ENCODE peak calls at places on chromosomes 4 and X, in five cellular contexts. One of them, this sample, is unnamed.
A peak's percentile ranks its signal among the peaks of the same experiment; 100 is the strongest.

GRCh38 chr4:164252286-164252685 is 501.6 kb upstream of the SMIM31 start:
- DNase-seq in NB4: no peak
- DNase-seq in lower leg skin: no peak
- DNase-seq in astrocyte of the spinal cord: peak; percentile 35
- DNase-seq in pancreas: no peak
- DNase-seq in this sample: no peak

GRCh38 chr4:7719354-7720174 is 220.1 kb downstream of the AFAP1 start:
- DNase-seq in lower leg skin: peak; percentile 90
- DNase-seq in astrocyte of the spinal cord: peak; percentile 28
- DNase-seq in NB4: peak; percentile 60
- DNase-seq in pancreas: peak; percentile 70
- DNase-seq in this sample: no peak

GRCh38 chrX:19065535-19065934 is 56.7 kb downstream of the ADGRG2 start:
- DNase-seq in NB4: peak; percentile 35
- DNase-seq in pancreas: no peak
- DNase-seq in astrocyte of the spinal cord: no peak
- DNase-seq in lower leg skin: no peak
- DNase-seq in this sample: no peak

GRCh38 chr4:8891646-8892555 is 20.3 kb upstream of the HMX1 start:
- DNase-seq in pancreas: no peak
- DNase-seq in astrocyte of the spinal cord: no peak
- DNase-seq in lower leg skin: no peak
- DNase-seq in NB4: no peak
- DNase-seq in this sample: no peak

GRCh38 chrX:140346711-140347110 is 158.2 kb downstream of the SOX3 start:
- DNase-seq in lower leg skin: no peak
- DNase-seq in NB4: no peak
- DNase-seq in pancreas: no peak
- DNase-seq in astrocyte of the spinal cord: no peak
- DNase-seq in this sample: no peak

GRCh38 chr4:148299337-148299736 is 142.9 kb downstream of the NR3C2 start:
- DNase-seq in NB4: no peak
- DNase-seq in lower leg skin: no peak
- DNase-seq in astrocyte of the spinal cord: no peak
- DNase-seq in pancreas: no peak
- DNase-seq in this sample: no peak

GRCh38 chr4:113781439-113782040 is 20.0 kb upstream of the CAMK2D start:
- DNase-seq in NB4: peak; percentile 45
- DNase-seq in pancreas: no peak
- DNase-seq in lower leg skin: no peak
- DNase-seq in astrocyte of the spinal cord: peak; percentile 63
- DNase-seq in this sample: no peak

GRCh38 chrX:86455495-86455894 is 307.2 kb downstream of the DACH2 start:
- DNase-seq in lower leg skin: no peak
- DNase-seq in astrocyte of the spinal cord: no peak
- DNase-seq in pancreas: no peak
- DNase-seq in NB4: no peak
- DNase-seq in this sample: no peak

GRCh38 chr4:69832326-69833030 is 27.5 kb downstream of the SULT1E1 start:
- DNase-seq in pancreas: peak; percentile 43
- DNase-seq in lower leg skin: no peak
- DNase-seq in NB4: no peak
- DNase-seq in astrocyte of the spinal cord: no peak
- DNase-seq in this sample: no peak

GRCh38 chr4:74370912-74371311 is 6.0 kb downstream of the EREG start:
- DNase-seq in pancreas: no peak
- DNase-seq in NB4: peak; percentile 52
- DNase-seq in lower leg skin: no peak
- DNase-seq in astrocyte of the spinal cord: peak; percentile 58
- DNase-seq in this sample: peak; percentile 36

GRCh38 chr4:127732623-127733199 is 2.5 kb downstream of the SLC25A31 start:
- DNase-seq in pancreas: no peak
- DNase-seq in lower leg skin: no peak
- DNase-seq in astrocyte of the spinal cord: peak; percentile 63
- DNase-seq in NB4: peak; percentile 46
- DNase-seq in this sample: peak; percentile 4

GRCh38 chrX:21638311-21638710 is 19.8 kb downstream of the KLHL34 start:
- DNase-seq in NB4: no peak
- DNase-seq in lower leg skin: no peak
- DNase-seq in pancreas: no peak
- DNase-seq in astrocyte of the spinal cord: peak; percentile 37
- DNase-seq in this sample: peak; percentile 28

GRCh38 chrX:38055170-38055847 is 49.0 kb downstream of the SYTL5 start:
- DNase-seq in lower leg skin: no peak
- DNase-seq in astrocyte of the spinal cord: peak; percentile 62
- DNase-seq in pancreas: no peak
- DNase-seq in NB4: no peak
- DNase-seq in this sample: peak; percentile 51

GRCh38 chr4:95124906-95125504 is 367.2 kb downstream of the BMPR1B start:
- DNase-seq in NB4: peak; percentile 26
- DNase-seq in astrocyte of the spinal cord: peak; percentile 81
- DNase-seq in pancreas: no peak
- DNase-seq in lower leg skin: no peak
- DNase-seq in this sample: peak; percentile 45

GRCh38 chrX:29435396-29435795 is 780.0 kb upstream of the MAGEB2 start:
- DNase-seq in astrocyte of the spinal cord: no peak
- DNase-seq in lower leg skin: no peak
- DNase-seq in NB4: no peak
- DNase-seq in pancreas: no peak
- DNase-seq in this sample: no peak

GRCh38 chrX:31266172-31267076 is 194.6 kb upstream of the FTHL17 start:
- DNase-seq in pancreas: peak; percentile 78
- DNase-seq in lower leg skin: peak; percentile 89
- DNase-seq in astrocyte of the spinal cord: peak; percentile 24
- DNase-seq in NB4: no peak
- DNase-seq in this sample: no peak

GRCh38 chr4:173909294-173909693 is 374.2 kb downstream of the FBXO8 start:
- DNase-seq in astrocyte of the spinal cord: no peak
- DNase-seq in lower leg skin: no peak
- DNase-seq in pancreas: no peak
- DNase-seq in NB4: peak; percentile 60
- DNase-seq in this sample: no peak

GRCh38 chr4:29717658-29718057 is 1002.5 kb upstream of the PCDH7 start:
- DNase-seq in lower leg skin: no peak
- DNase-seq in NB4: no peak
- DNase-seq in astrocyte of the spinal cord: no peak
- DNase-seq in pancreas: no peak
- DNase-seq in this sample: peak; percentile 36

GRCh38 chr4:89121711-89122387 is 10.5 kb downstream of the TIGD2 start:
- DNase-seq in pancreas: no peak
- DNase-seq in lower leg skin: no peak
- DNase-seq in astrocyte of the spinal cord: no peak
- DNase-seq in NB4: no peak
- DNase-seq in this sample: no peak

GRCh38 chr4:89123418-89123817 is 12.1 kb downstream of the TIGD2 start:
- DNase-seq in NB4: no peak
- DNase-seq in pancreas: no peak
- DNase-seq in lower leg skin: no peak
- DNase-seq in astrocyte of the spinal cord: peak; percentile 25
- DNase-seq in this sample: no peak

GRCh38 chr4:89129080-89129640 is 17.8 kb downstream of the TIGD2 start:
- DNase-seq in pancreas: no peak
- DNase-seq in astrocyte of the spinal cord: peak; percentile 63
- DNase-seq in NB4: no peak
- DNase-seq in lower leg skin: no peak
- DNase-seq in this sample: no peak

DNA sequence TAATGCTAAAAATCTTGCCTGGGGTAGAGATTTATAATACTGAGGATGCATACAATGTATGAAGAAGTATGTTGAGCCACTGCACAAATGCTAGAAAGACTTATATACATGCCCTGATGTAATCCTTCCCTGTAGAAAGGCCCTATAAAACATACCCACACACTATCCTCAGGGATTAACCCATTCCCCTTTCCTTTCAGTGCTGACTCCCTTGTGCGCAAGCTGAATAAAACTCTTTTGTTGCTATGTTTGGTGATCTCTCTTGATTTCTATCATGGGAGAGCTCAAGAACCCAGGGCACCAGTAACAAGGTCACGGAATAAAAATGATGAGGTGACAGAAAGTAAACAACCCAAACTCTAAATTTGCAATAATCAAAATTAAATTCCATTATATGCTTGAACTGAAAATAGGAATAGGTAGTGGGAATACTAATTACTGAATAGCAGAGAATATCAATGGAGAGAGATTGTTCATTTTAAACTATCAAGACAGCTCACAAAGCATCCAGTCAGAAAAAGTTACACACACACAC is 14.6 kb downstream of the TIGD2 start:
- DNase-seq in astrocyte of the spinal cord: no peak
- DNase-seq in NB4: no peak
- DNase-seq in lower leg skin: no peak
- DNase-seq in pancreas: no peak
- DNase-seq in this sample: no peak
- H3K4me3 ChIP-seq in astrocyte of the spinal cord: no peak overlapping the region
- H3K4me3 ChIP-seq in NB4: no peak overlapping the region
- H3K4me3 ChIP-seq in lower leg skin: no peak overlapping the region
- H3K4me3 ChIP-seq in pancreas: no peak overlapping the region
- H3K4me3 ChIP-seq in this sample: no peak overlapping the region

GRCh38 chrX:5236096-5236495 is 992.6 kb downstream of the NLGN4X start:
- DNase-seq in NB4: peak; percentile 4
- DNase-seq in lower leg skin: no peak
- DNase-seq in pancreas: no peak
- DNase-seq in astrocyte of the spinal cord: no peak
- DNase-seq in this sample: no peak
- H3K4me3 ChIP-seq in NB4: no peak overlapping the region
- H3K4me3 ChIP-seq in lower leg skin: no peak overlapping the region
- H3K4me3 ChIP-seq in pancreas: no peak overlapping the region
- H3K4me3 ChIP-seq in astrocyte of the spinal cord: no peak overlapping the region
- H3K4me3 ChIP-seq in this sample: no peak overlapping the region

DNA sequence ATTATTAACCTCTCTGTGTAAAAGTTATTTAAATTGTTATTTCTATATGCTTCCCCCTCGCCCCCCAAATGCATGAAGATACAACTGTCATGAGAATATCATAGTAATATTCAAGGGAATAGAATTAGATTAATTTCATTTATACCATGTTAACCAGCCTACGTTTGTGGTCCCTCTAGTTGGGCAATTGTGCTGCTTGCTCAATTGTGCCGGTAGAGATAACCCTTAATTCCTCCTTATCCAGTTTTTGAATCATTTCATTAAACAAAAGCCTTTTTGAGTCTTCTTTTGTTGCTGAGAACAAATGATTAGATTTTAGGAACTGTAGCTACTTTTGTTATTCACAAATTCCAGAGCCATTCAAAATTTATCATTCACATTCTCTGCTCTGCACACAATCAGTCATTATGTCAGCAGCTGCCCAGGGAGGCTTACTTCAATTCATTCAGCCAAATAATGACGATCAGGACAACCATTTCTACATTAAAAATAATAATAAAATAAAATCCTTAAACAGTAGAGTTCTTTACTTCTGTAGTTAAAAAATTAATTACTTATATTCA is 98.1 kb downstream of the ADGRL3 start:
- DNase-seq in NB4: no peak
- DNase-seq in lower leg skin: no peak
- DNase-seq in astrocyte of the spinal cord: no peak
- DNase-seq in pancreas: no peak
- DNase-seq in this sample: no peak
- H3K4me3 ChIP-seq in NB4: no peak overlapping the region
- H3K4me3 ChIP-seq in lower leg skin: no peak overlapping the region
- H3K4me3 ChIP-seq in astrocyte of the spinal cord: no peak overlapping the region
- H3K4me3 ChIP-seq in pancreas: no peak overlapping the region
- H3K4me3 ChIP-seq in this sample: no peak overlapping the region

DNA sequence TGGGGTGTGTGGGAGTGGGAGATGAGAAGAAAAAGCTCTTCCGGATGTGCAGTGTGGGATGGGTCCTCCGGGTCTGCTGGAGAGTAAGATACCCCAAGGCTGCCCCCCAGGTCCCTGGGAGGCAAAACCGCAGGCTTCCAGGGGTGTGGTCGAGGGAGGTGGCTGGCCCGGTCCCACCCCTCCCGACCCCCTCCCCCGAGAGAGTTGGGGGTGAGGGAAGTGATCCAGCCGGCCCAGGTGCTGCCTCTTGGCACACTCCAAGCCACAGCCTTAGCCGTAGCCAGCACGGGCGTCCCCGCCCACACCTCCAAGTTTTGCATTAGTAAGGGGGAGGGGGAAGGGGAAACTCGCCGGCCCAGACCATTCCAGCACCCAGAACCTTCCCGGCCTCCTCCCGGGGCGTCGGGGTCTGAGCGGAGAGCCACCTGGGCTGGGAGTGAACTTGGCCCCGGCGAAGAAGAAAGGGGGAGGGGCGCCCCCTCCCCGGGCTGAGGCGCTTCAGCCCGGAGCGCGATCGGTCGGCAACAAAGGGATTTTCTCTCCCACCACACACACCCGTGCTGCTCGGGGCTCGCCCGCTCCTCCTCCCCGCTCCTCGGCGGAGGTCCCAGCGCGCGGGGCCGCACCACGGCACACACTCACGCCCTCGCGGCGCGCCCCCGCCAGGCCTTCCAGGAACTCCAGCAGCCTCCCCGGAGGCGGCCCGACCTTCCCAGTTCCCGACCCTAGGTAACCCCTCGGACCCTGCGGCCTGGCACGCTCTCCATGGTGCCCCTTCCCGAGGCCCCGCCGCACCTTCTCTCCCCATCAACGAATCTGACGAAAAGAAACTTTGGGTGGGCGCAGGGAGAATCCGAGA is 14.4 kb downstream of the BCOR start:
- DNase-seq in pancreas: peak; percentile 81
- DNase-seq in NB4: peak; percentile 82
- DNase-seq in lower leg skin: no peak
- DNase-seq in astrocyte of the spinal cord: no peak
- DNase-seq in this sample: no peak
- H3K4me3 ChIP-seq in pancreas: peak overlapping the region; percentile 34
- H3K4me3 ChIP-seq in NB4: no peak overlapping the region
- H3K4me3 ChIP-seq in lower leg skin: no peak overlapping the region
- H3K4me3 ChIP-seq in astrocyte of the spinal cord: peak overlapping the region; percentile 33
- H3K4me3 ChIP-seq in this sample: peak overlapping the region; percentile 38

DNA sequence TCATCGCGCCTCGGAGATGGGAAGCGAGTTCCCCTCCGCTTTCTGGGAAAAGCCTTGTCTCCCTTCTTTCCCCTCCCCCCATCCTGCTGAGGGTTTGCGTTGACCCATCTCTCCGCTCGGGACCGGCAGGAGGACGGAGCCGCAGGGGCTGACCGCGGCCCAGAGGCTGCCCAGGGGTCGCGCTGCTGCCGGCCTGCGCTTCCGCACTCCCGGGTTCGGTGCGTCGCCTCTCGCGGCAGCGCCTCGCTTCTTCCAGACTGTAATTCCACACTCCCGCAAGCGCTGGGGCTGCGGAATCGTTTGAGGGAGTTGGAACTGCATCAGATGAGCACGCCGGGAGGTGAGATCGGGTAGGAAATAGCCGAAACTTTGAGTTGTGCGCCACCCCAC is 88.3 kb downstream of the BCOR start:
- DNase-seq in NB4: peak; percentile 42
- DNase-seq in lower leg skin: no peak
- DNase-seq in pancreas: no peak
- DNase-seq in astrocyte of the spinal cord: no peak
- DNase-seq in this sample: no peak
- H3K4me3 ChIP-seq in NB4: peak overlapping the region; percentile 21
- H3K4me3 ChIP-seq in lower leg skin: no peak overlapping the region
- H3K4me3 ChIP-seq in pancreas: no peak overlapping the region
- H3K4me3 ChIP-seq in astrocyte of the spinal cord: no peak overlapping the region
- H3K4me3 ChIP-seq in this sample: no peak overlapping the region

DNA sequence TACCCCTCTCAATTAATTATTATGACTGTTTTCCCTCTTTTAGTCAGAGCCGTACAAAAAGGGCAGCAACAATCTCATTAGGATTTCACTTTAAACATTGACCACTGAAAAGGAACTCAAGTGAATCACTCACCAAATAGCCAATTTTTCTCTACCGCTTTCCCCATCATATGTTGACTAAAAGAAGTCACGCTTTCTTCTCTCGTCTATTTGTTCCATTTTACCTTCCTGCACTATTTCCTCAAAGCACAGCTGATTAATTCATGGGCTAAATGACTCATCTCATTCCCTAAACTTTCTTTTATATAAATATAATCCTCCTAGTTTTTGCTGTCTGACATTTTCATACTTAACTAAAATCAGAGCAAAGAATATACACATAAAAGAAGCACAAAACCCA is 8.2 kb downstream of the MID1 start:
- DNase-seq in astrocyte of the spinal cord: peak; percentile 67
- DNase-seq in NB4: no peak
- DNase-seq in lower leg skin: no peak
- DNase-seq in pancreas: no peak
- DNase-seq in this sample: no peak
- H3K4me3 ChIP-seq in astrocyte of the spinal cord: no peak overlapping the region
- H3K4me3 ChIP-seq in NB4: no peak overlapping the region
- H3K4me3 ChIP-seq in lower leg skin: no peak overlapping the region
- H3K4me3 ChIP-seq in pancreas: no peak overlapping the region
- H3K4me3 ChIP-seq in this sample: no peak overlapping the region